ENCODE peak calls at places on chromosome 2, in nine cellular contexts. L is progenitor cell of endocrine pancreas, J is osteocyte, V is endothelial cell, I is lung, H is GM12865, Q is heart left ventricle, W is GM23338, O is colonic mucosa. G is an unnamed sample.

GRCh38 chr2:102872388-102872787 is 110.6 kb downstream of the TMEM182 start:
- DNase-seq in L (no peak), J (no peak), V (no peak), I (no peak), H (no peak), Q (no peak), W (peak), O (no peak), G (no peak)

GRCh38 chr2:62998949-62999348 is 51.7 kb upstream of the OTX1 start:
- DNase-seq in L (no peak), J (no peak), V (no peak), I (no peak), H (no peak), Q (no peak), W (no peak), O (no peak), G (no peak)

GRCh38 chr2:224927671-224928173 is 114.5 kb downstream of the DOCK10 start:
- DNase-seq in L (no peak), J (no peak), V (no peak), I (peak), H (no peak), Q (no peak), W (no peak), O (no peak), G (peak)

GRCh38 chr2:232492236-232492848 is 4.7 kb upstream of the ECEL1 start:
- DNase-seq in L (no peak), J (no peak), V (no peak), I (no peak), H (no peak), Q (peak), W (no peak), O (no peak), G (no peak)

GRCh38 chr2:15725101-15725787 is 133.6 kb downstream of the DDX1 start:
- DNase-seq in L (no peak), J (no peak), V (no peak), I (no peak), H (no peak), Q (no peak), W (no peak), O (no peak), G (no peak)

GRCh38 chr2:159936471-159936870 is 125.9 kb downstream of the PLA2R1 start:
- DNase-seq in L (no peak), J (no peak), V (peak), I (no peak), H (no peak), Q (no peak), W (peak), O (no peak), G (peak)

GRCh38 chr2:148906136-148906535 is 31.1 kb downstream of the KIF5C start:
- DNase-seq in L (no peak), J (no peak), V (no peak), I (no peak), H (no peak), Q (no peak), W (no peak), O (no peak), G (no peak)

GRCh38 chr2:158570869-158571268 is 114.1 kb downstream of the PKP4 start:
- DNase-seq in L (no peak), J (no peak), V (no peak), I (no peak), H (no peak), Q (no peak), W (no peak), O (no peak), G (no peak)

GRCh38 chr2:227480528-227480927 is 8.6 kb downstream of the AGFG1 start:
- DNase-seq in L (no peak), J (no peak), V (no peak), I (no peak), H (peak), Q (no peak), W (no peak), O (no peak), G (peak)

GRCh38 chr2:120373424-120373823 is 27.5 kb downstream of the INHBB start:
- DNase-seq in L (no peak), J (no peak), V (no peak), I (no peak), H (no peak), Q (peak), W (peak), O (no peak), G (no peak)

GRCh38 chr2:240596491-240596931 is 10.0 kb downstream of the CAPN10 start:
- DNase-seq in L (no peak), J (no peak), V (no peak), I (no peak), H (no peak), Q (peak), W (no peak), O (no peak), G (no peak)

GRCh38 chr2:171530378-171530777 is 8.1 kb downstream of the CYBRD1 start:
- DNase-seq in L (no peak), J (no peak), V (no peak), I (no peak), H (no peak), Q (no peak), W (no peak), O (no peak), G (no peak)

GRCh38 chr2:58101500-58101899 is 54.9 kb downstream of the VRK2 start:
- DNase-seq in L (no peak), J (no peak), V (no peak), I (no peak), H (no peak), Q (no peak), W (no peak), O (no peak), G (no peak)

GRCh38 chr2:215271466-215271865 is 40.4 kb upstream of the ATIC start:
- DNase-seq in L (no peak), J (no peak), V (no peak), I (no peak), H (no peak), Q (no peak), W (peak), O (no peak), G (no peak)

GRCh38 chr2:80259292-80259691 is 45.3 kb downstream of the LRRTM1 start:
- DNase-seq in L (no peak), J (no peak), V (no peak), I (no peak), H (no peak), Q (no peak), W (no peak), O (no peak), G (no peak)

GRCh38 chr2:20676353-20677215 is 9.6 kb downstream of the GDF7 start:
- DNase-seq in L (no peak), J (no peak), V (no peak), I (no peak), H (peak), Q (no peak), W (no peak), O (no peak), G (no peak)

GRCh38 chr2:36769106-36769505 is 72.6 kb downstream of the VIT start:
- DNase-seq in L (no peak), J (no peak), V (no peak), I (no peak), H (no peak), Q (no peak), W (no peak), O (no peak), G (no peak)

GRCh38 chr2:135701442-135701841 is 40.2 kb upstream of the UBXN4 start:
- DNase-seq in L (no peak), J (no peak), V (no peak), I (no peak), H (no peak), Q (no peak), W (no peak), O (no peak), G (no peak)

GRCh38 chr2:157443795-157444642 is at the start of gene CYTIP:
- DNase-seq in L (no peak), J (no peak), V (no peak), I (peak), H (peak), Q (peak), W (no peak), O (peak), G (peak)

GRCh38 chr2:121076885-121077549 is 208.0 kb downstream of the TFCP2L1 start:
- DNase-seq in L (peak), J (peak), V (peak), I (peak), H (peak), Q (peak), W (peak), O (peak), G (peak)

GRCh38 chr2:25528173-25528572 is 145.2 kb downstream of the DTNB start:
- DNase-seq in L (no peak), J (no peak), V (no peak), I (no peak), H (no peak), Q (no peak), W (no peak), O (no peak), G (no peak)

GRCh38 chr2:171294608-171295007 is 133.9 kb upstream of the TLK1 start:
- DNase-seq in L (no peak), J (peak), V (no peak), I (no peak), H (no peak), Q (no peak), W (no peak), O (no peak), G (no peak)

GRCh38 chr2:232966122-232966521 is 46.9 kb downstream of the NGEF start:
- DNase-seq in L (no peak), J (no peak), V (no peak), I (no peak), H (no peak), Q (no peak), W (peak), O (no peak), G (no peak)

GRCh38 chr2:138219961-138220360 is 255.7 kb downstream of the HNMT start:
- DNase-seq in L (no peak), J (no peak), V (no peak), I (no peak), H (no peak), Q (no peak), W (no peak), O (no peak), G (no peak)

GRCh38 chr2:42618972-42619371 is 50.5 kb downstream of the MTA3 start:
- DNase-seq in L (no peak), J (no peak), V (no peak), I (no peak), H (no peak), Q (no peak), W (no peak), O (no peak), G (no peak)

GRCh38 chr2:239196474-239197021 is 204.3 kb downstream of the HDAC4 start:
- DNase-seq in L (no peak), J (peak), V (no peak), I (no peak), H (no peak), Q (no peak), W (no peak), O (no peak), G (no peak)

GRCh38 chr2:42047488-42048317 is at the start of gene PKDCC:
- DNase-seq in L (peak), J (peak), V (peak), I (peak), H (peak), Q (peak), W (peak), O (peak), G (no peak)

GRCh38 chr2:190765386-190766173 is 115.0 kb upstream of the GLS start:
- DNase-seq in L (no peak), J (no peak), V (no peak), I (no peak), H (no peak), Q (no peak), W (no peak), O (no peak), G (no peak)

GRCh38 chr2:33242845-33243244 is 233.6 kb upstream of the RASGRP3 start:
- DNase-seq in L (no peak), J (no peak), V (no peak), I (no peak), H (no peak), Q (no peak), W (no peak), O (no peak), G (no peak)

GRCh38 chr2:187971893-187972292 is 319.8 kb upstream of the GULP1 start:
- DNase-seq in L (no peak), J (no peak), V (no peak), I (no peak), H (no peak), Q (no peak), W (peak), O (no peak), G (no peak)

GRCh38 chr2:126776701-126777619 is 121.0 kb downstream of the GYPC start:
- DNase-seq in L (peak), J (peak), V (peak), I (peak), H (peak), Q (peak), W (peak), O (peak), G (peak)

GRCh38 chr2:241798081-241798630 is 10.8 kb upstream of the NEU4 start:
- DNase-seq in L (no peak), J (no peak), V (peak), I (no peak), H (no peak), Q (no peak), W (no peak), O (peak), G (no peak)

GRCh38 chr2:241820625-241821384 is 11.8 kb downstream of the NEU4 start:
- DNase-seq in L (no peak), J (no peak), V (peak), I (no peak), H (no peak), Q (no peak), W (no peak), O (no peak), G (no peak)

GRCh38 chr2:13021470-13021957 is 304.8 kb downstream of the TRIB2 start:
- DNase-seq in L (no peak), J (no peak), V (no peak), I (no peak), H (no peak), Q (peak), W (no peak), O (no peak), G (no peak)

GRCh38 chr2:238238766-238239551 is 879 bp downstream of the HES6 start:
- DNase-seq in L (no peak), J (no peak), V (no peak), I (no peak), H (no peak), Q (peak), W (peak), O (no peak), G (peak)

GRCh38 chr2:136381722-136382633 is 264.0 kb upstream of the CXCR4 start:
- DNase-seq in L (no peak), J (no peak), V (no peak), I (no peak), H (peak), Q (no peak), W (no peak), O (no peak), G (peak)

GRCh38 chr2:160278889-160279196 is 78.8 kb upstream of the ITGB6 start:
- DNase-seq in L (no peak), J (no peak), V (peak), I (no peak), H (no peak), Q (no peak), W (peak), O (no peak), G (no peak)

GRCh38 chr2:113186421-113186820 is 12.7 kb downstream of the PSD4 start:
- DNase-seq in L (no peak), J (no peak), V (no peak), I (no peak), H (no peak), Q (no peak), W (no peak), O (no peak), G (no peak)

GRCh38 chr2:9573840-9574239 is 18.2 kb upstream of the ADAM17 start:
- DNase-seq in L (no peak), J (no peak), V (no peak), I (no peak), H (no peak), Q (no peak), W (peak), O (no peak), G (no peak)
- TF ChIP-seq CTCF in L (no peak), J (no peak), V (peak), I (no peak), H (peak), Q (no peak), W (peak), O (no peak), G (no peak)

GRCh38 chr2:85775406-85776381 is 21.9 kb downstream of the ATOH8 start:
- DNase-seq in L (no peak), J (no peak), V (no peak), I (no peak), H (no peak), Q (peak), W (no peak), O (no peak), G (no peak)

GRCh38 chr2:85774126-85774978 is 20.6 kb downstream of the ATOH8 start:
- DNase-seq in L (no peak), J (no peak), V (no peak), I (no peak), H (no peak), Q (peak), W (no peak), O (no peak), G (no peak)

GRCh38 chr2:85772841-85773491 is 19.2 kb downstream of the ATOH8 start:
- DNase-seq in L (no peak), J (no peak), V (no peak), I (no peak), H (no peak), Q (peak), W (no peak), O (no peak), G (no peak)

GRCh38 chr2:85772019-85772745 is 18.4 kb downstream of the ATOH8 start:
- DNase-seq in L (no peak), J (peak), V (no peak), I (peak), H (no peak), Q (peak), W (peak), O (peak), G (no peak)

DNA sequence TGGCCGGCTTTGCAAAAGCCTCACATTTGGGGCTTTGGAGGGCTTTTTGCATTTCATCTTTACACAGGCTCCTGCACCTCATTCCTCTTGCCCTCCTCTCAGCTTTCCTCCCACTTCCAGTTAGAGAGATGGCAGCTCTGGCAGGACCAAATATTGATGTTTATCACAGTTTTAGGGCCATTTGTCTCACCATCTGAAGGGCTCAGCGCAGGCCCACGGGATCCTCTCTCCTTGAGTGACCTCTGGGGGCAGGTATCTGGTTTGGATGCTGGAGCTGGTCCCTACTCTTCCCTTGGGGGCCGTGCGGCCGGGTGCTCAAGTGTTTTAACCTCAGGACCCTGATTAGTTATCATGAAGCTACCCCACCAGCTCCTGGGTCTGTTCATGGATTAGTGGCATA is 19.9 kb downstream of the ATOH8 start:
- DNase-seq in L (no peak), J (no peak), V (no peak), I (no peak), H (no peak), Q (peak), W (no peak), O (no peak), G (no peak)
- TF ChIP-seq CTCF in L (no peak), J (no peak), V (no peak), I (no peak), H (no peak), Q (no peak), W (no peak), O (no peak), G (no peak)

GRCh38 chr2:75605770-75606535 is 40.6 kb upstream of the MRPL19 start:
- DNase-seq in L (no peak), J (no peak), V (no peak), I (peak), H (peak), Q (no peak), W (peak), O (no peak), G (no peak)
- TF ChIP-seq CTCF in L (no peak), J (peak), V (no peak), I (no peak), H (no peak), Q (no peak), W (no peak), O (no peak), G (no peak)

GRCh38 chr2:27582695-27583389 is at the start of gene ZNF512:
- DNase-seq in L (peak), J (peak), V (peak), I (peak), H (peak), Q (peak), W (peak), O (peak), G (peak)
- TF ChIP-seq CTCF in L (no peak), J (peak), V (no peak), I (no peak), H (peak), Q (no peak), W (no peak), O (no peak), G (no peak)

GRCh38 chr2:237167038-237167437 is 81.3 kb downstream of the COPS8 start:
- DNase-seq in L (no peak), J (no peak), V (no peak), I (no peak), H (no peak), Q (no peak), W (no peak), O (no peak), G (no peak)

GRCh38 chr2:237170017-237170416 is 84.3 kb downstream of the COPS8 start:
- DNase-seq in L (no peak), J (no peak), V (no peak), I (no peak), H (no peak), Q (no peak), W (no peak), O (no peak), G (no peak)

GRCh38 chr2:237171895-237172294 is 86.2 kb downstream of the COPS8 start:
- DNase-seq in L (no peak), J (no peak), V (no peak), I (no peak), H (no peak), Q (no peak), W (no peak), O (no peak), G (no peak)

GRCh38 chr2:237167934-237168333 is 82.2 kb downstream of the COPS8 start:
- DNase-seq in L (no peak), J (no peak), V (no peak), I (no peak), H (no peak), Q (no peak), W (no peak), O (no peak), G (no peak)

DNA sequence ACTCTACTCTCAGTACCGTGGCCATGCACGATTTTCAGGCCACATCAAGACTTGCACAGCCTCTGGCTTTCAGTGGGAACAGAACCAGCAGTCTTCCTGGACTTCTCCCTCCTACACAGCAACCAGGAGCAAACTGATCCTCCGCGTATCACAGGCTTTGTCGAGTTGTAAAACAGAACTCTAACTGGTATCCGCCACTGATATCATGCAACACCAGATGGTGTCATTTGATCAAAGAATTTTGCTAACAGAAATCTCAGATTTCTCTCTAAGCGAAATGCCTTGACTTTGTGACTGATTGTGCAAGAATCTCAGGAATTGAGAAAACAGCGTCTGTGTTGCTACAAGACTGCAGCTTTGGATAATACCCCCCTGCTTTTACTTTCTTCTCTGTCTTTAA is 85.7 kb downstream of the COPS8 start:
- DNase-seq in L (no peak), J (no peak), V (no peak), I (peak), H (no peak), Q (peak), W (peak), O (no peak), G (no peak)
- TF ChIP-seq CTCF in L (no peak), J (peak), V (no peak), I (no peak), H (no peak), Q (no peak), W (no peak), O (no peak), G (no peak)

DNA sequence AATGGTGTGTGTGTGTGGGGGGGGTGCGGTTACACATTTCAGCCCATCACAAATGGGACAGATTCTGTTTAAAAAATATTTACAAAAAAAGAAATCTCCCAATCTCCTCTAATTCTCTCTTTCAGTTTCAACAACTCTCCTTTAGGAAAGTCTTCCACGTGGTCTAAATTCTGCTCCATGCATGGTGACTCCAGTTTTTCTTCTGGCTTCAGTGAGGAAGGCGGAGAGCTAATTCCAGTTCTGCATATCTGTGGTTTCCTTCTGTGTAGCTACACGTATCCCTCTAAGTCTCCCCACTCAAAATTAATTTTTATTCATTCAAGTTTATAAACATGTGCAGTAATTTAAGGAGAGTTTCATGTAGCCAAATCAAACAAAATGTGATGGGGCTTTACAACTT is 111.6 kb downstream of the SLC4A3 start:
- DNase-seq in L (no peak), J (no peak), V (no peak), I (no peak), H (no peak), Q (no peak), W (no peak), O (no peak), G (no peak)
- TF ChIP-seq CTCF in L (no peak), J (no peak), V (no peak), I (no peak), H (no peak), Q (no peak), W (no peak), O (no peak), G (no peak)